ENCODE peak calls at places on chromosome X, in ten cellular contexts. O is kidney, K is lung, E is OCI-LY7, P is psoas muscle, N is HCT116, C is stomach, Z is astrocyte of the spinal cord, I is HFF-Myc, U is epithelial cell of esophagus. S is an unnamed sample.

GRCh38 chrX:18668059-18668458 is 3.8 kb downstream of the RS1 start:
- DNase-seq in U (no peak), K (no peak), E (no peak), P (no peak), C (no peak), N (no peak), O (no peak), Z (no peak), I (no peak), S (no peak)

GRCh38 chrX:148363836-148364235 is 136.6 kb upstream of the AFF2 start:
- DNase-seq in C (no peak), E (no peak), O (no peak), N (no peak), U (no peak), P (no peak), K (no peak), I (no peak), Z (no peak), S (no peak)

GRCh38 chrX:95797344-95797743 is 887.3 kb upstream of the DIAPH2 start:
- DNase-seq in O (no peak), E (no peak), Z (no peak), N (no peak), U (no peak), C (no peak), I (no peak), P (no peak), K (no peak), S (no peak)

GRCh38 chrX:19705196-19705769 is 182.1 kb downstream of the SH3KBP1 start:
- DNase-seq in P (no peak), N (no peak), K (no peak), E (no peak), O (no peak), C (no peak), Z (peak), I (no peak), U (no peak), S (no peak)

GRCh38 chrX:38452603-38453002 is 100.2 kb downstream of the OTC start:
- DNase-seq in U (no peak), C (no peak), O (no peak), I (no peak), Z (no peak), E (no peak), K (no peak), N (no peak), P (no peak), S (peak)

GRCh38 chrX:38109042-38109904 is 102.9 kb downstream of the SYTL5 start:
- DNase-seq in P (no peak), E (no peak), N (no peak), I (no peak), K (no peak), C (no peak), Z (no peak), O (no peak), U (no peak), S (no peak)

GRCh38 chrX:104435249-104435648 is 130.8 kb upstream of the IL1RAPL2 start:
- DNase-seq in I (no peak), K (no peak), O (no peak), Z (no peak), U (no peak), C (no peak), P (no peak), E (no peak), N (no peak), S (peak)

GRCh38 chrX:54748626-54749025 is 49.4 kb downstream of the ITIH6 start:
- DNase-seq in O (no peak), I (no peak), C (no peak), E (no peak), K (no peak), U (no peak), P (no peak), N (no peak), Z (no peak), S (no peak)

GRCh38 chrX:39795591-39795990 is 302.2 kb downstream of the BCOR start:
- DNase-seq in U (no peak), I (no peak), E (no peak), K (no peak), C (no peak), P (no peak), O (no peak), Z (no peak), N (no peak), S (no peak)

DNA sequence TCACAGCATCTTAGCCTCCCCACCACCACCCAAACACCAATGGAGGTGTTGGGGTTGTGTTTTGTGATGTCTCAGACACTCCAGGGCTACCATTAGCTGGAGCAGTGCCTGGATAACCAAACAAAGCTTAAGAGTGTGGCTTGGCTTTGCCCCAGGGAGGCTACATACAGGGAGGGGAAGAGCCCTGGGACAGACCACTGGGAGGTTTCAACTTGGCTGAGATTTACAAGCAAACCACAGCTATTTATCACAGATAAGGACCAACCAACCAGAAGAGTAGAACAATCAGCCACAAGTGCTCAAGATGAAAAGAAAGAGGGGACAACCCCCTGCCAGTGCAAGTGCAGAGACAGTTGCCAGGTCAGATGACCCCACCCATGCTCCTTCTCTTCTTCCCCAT is 24.1 kb downstream of the SOX3 start:
- DNase-seq in Z (peak), K (no peak), P (no peak), E (no peak), C (no peak), N (no peak), O (no peak), I (no peak), U (no peak), S (no peak)
- H3K4me3 ChIP-seq in Z (no peak), K (no peak), P (no peak), E (no peak), C (no peak), N (no peak), O (no peak), I (no peak), U (no peak), S (no peak)

GRCh38 chrX:53481816-53482485 is 47.8 kb upstream of the HSD17B10 start:
- DNase-seq in N (peak), I (peak), P (no peak), C (peak), O (no peak), Z (peak), U (peak), E (peak), K (peak), S (peak)

GRCh38 chrX:53476371-53476770 is 42.2 kb upstream of the HSD17B10 start:
- DNase-seq in C (no peak), P (no peak), I (no peak), U (peak), K (no peak), O (no peak), E (no peak), N (no peak), Z (peak), S (no peak)

GRCh38 chrX:53483838-53484420 is 49.8 kb upstream of the HSD17B10 start:
- DNase-seq in O (no peak), U (peak), Z (peak), C (no peak), E (no peak), P (no peak), K (no peak), N (no peak), I (no peak), S (no peak)

GRCh38 chrX:53479295-53479694 is 45.1 kb upstream of the HSD17B10 start:
- DNase-seq in N (no peak), O (no peak), U (peak), I (peak), E (no peak), Z (no peak), C (no peak), K (no peak), P (no peak), S (no peak)

DNA sequence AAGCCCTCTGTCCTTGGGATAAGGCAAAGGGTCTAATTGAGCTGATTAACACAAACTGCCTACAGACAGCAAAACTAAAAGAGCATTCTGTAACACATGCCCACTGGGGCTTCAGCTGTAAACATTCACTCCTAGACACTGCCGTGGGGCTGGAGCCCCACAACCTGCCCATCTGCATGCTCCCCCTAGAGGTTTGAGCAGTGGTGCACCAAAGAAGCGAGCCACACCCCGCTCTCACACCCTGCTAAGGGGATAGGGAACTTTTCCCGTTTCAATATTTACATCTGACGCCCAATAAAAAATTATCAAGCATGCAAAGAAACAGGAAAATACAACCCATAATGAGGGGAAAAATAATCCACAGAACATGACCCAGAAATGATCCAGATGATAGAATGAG is 46.9 kb upstream of the HSD17B10 start:
- DNase-seq in P (no peak), K (no peak), C (peak), U (peak), Z (no peak), O (no peak), I (no peak), N (no peak), E (no peak), S (no peak)
- TF ChIP-seq CTCF in P (no peak), K (no peak), C (no peak), U (peak), Z (peak), O (no peak), I (peak), N (peak), E (peak), S (peak)

DNA sequence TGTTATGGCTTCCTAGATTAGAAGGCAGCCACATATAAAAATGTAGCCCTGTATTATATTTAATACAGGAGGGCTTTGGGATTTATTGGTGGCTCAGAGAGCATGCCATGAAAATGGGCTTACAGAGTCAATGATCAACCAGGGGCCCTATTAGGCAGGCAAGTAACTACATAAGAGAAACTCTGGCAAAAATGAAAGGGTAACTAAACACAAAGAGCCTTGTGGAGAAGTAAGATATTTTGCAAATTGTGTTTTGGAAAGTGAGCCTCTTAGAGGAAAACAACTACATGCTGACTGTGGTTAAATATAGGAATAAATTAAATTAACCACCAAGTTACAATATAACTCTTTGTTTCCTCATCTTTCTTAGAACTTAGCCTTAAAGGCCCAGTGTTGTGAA is 5.5 kb downstream of the SAT1 start:
- DNase-seq in E (no peak), N (no peak), O (no peak), Z (no peak), I (no peak), U (no peak), P (no peak), K (no peak), C (no peak), S (no peak)
- H3K4me3 ChIP-seq in E (no peak), N (no peak), O (no peak), Z (no peak), I (no peak), U (no peak), P (no peak), K (no peak), C (no peak), S (no peak)

GRCh38 chrX:16310326-16310725 is 143.0 kb downstream of the MAGEB17 start:
- DNase-seq in E (no peak), N (no peak), P (no peak), U (no peak), C (no peak), K (no peak), I (no peak), Z (no peak), O (no peak), S (no peak)

GRCh38 chrX:16305187-16305586 is 137.9 kb downstream of the MAGEB17 start:
- DNase-seq in K (no peak), E (peak), N (no peak), I (no peak), Z (no peak), U (no peak), P (no peak), O (no peak), C (no peak), S (no peak)

GRCh38 chrX:16312761-16313623 is 145.7 kb downstream of the MAGEB17 start:
- DNase-seq in K (no peak), C (no peak), U (no peak), P (no peak), I (no peak), E (no peak), N (no peak), Z (no peak), O (no peak), S (no peak)

GRCh38 chrX:16311671-16312070 is 144.4 kb downstream of the MAGEB17 start:
- DNase-seq in I (no peak), Z (no peak), O (no peak), P (no peak), C (no peak), U (no peak), K (no peak), E (no peak), N (no peak), S (no peak)

GRCh38 chrX:16307950-16308349 is 140.7 kb downstream of the MAGEB17 start:
- DNase-seq in O (no peak), Z (no peak), I (no peak), U (no peak), P (no peak), E (no peak), K (no peak), N (no peak), C (no peak), S (no peak)
- TF ChIP-seq CTCF in O (no peak), Z (no peak), I (no peak), U (no peak), P (no peak), E (no peak), K (no peak), N (no peak), C (no peak), S (no peak)

GRCh38 chrX:24658421-24658820 is 11.3 kb upstream of the PCYT1B start:
- DNase-seq in E (no peak), K (no peak), I (no peak), Z (no peak), C (no peak), N (no peak), O (no peak), P (no peak), U (no peak), S (no peak)
- H3K4me3 ChIP-seq in E (no peak), K (no peak), I (no peak), Z (no peak), C (no peak), N (no peak), O (no peak), P (no peak), U (no peak), S (no peak)

GRCh38 chrX:48083212-48083611 is 11.8 kb upstream of the ZNF630 start:
- DNase-seq in P (no peak), Z (peak), K (peak), E (peak), C (peak), U (peak), I (no peak), O (no peak), N (peak), S (no peak)
- TF ChIP-seq CTCF in P (peak), Z (peak), K (peak), E (peak), C (peak), U (peak), I (peak), O (peak), N (peak), S (peak)

GRCh38 chrX:3345281-3346081 is 971 bp downstream of the MXRA5 start:
- DNase-seq in U (peak), O (peak), P (peak), Z (peak), I (no peak), K (no peak), N (no peak), E (no peak), C (peak), S (no peak)

GRCh38 chrX:3351287-3351686 is 4.8 kb upstream of the MXRA5 start:
- DNase-seq in O (no peak), U (no peak), Z (no peak), N (no peak), P (no peak), I (no peak), C (no peak), E (no peak), K (no peak), S (no peak)

GRCh38 chrX:3348191-3348590 is 1.7 kb upstream of the MXRA5 start:
- DNase-seq in E (no peak), Z (no peak), O (no peak), U (peak), I (no peak), K (no peak), N (no peak), P (no peak), C (no peak), S (no peak)

DNA sequence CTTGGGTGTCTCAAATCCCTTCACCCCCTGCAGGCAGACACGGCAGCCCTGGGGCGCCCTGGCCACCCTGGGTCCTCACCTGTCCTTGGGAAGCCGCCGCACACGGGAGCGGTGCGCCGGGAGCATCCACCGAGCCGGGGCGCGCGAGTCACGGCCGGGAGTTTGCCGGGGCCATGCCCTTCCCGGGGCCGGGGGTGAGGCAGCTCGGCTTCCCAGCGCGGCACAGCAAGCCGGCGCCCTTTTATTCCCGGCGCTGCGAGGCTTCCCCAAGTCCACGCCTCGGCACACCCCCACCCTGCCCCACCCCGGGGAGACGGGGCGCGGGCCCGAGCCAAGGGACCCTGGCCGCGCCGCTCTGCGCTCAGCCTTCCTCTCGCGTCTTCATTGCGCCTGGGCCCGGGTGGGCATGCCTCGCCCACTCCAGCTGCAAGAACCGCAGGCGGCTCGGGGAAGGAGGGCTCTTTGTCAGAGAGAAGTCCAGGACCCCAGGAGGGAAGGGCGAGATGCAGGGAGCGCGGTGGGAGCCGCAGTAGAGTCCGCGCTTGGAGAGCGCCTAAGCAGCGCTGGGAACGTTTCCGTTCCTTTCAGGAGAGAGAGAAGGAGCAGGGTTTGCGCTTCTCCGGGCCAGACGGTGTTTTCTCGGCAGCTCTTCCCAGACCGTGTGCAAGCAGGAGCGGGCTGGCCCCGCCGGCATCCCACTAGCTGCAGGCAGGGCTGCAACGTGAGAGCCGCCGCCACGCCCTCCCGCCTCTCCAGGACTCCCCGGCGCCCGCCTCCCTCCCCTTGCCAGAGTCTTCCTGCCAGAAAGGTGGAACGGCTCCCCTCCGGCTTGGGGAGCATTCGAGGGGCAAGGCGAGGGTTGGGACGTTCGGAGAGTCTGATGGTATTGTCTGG is at the start of gene MXRA5:
- DNase-seq in I (no peak), O (peak), P (no peak), E (no peak), Z (peak), N (no peak), U (peak), C (no peak), K (no peak), S (no peak)
- H3K4me3 ChIP-seq in I (peak), O (peak), P (peak), E (no peak), Z (peak), N (no peak), U (peak), C (peak), K (no peak), S (no peak)

GRCh38 chrX:145825896-145826295 is 8.3 kb downstream of the SLITRK2 start:
- DNase-seq in U (peak), O (no peak), E (peak), I (no peak), Z (peak), P (no peak), K (no peak), C (no peak), N (no peak), S (no peak)
- TF ChIP-seq CTCF in U (no peak), O (no peak), E (peak), I (no peak), Z (peak), P (no peak), K (no peak), C (no peak), N (no peak), S (peak)